ENCODE peak calls at places on chromosomes 5 and 9, in eight cellular contexts. One of them, this sample, is unnamed.
A peak's percentile ranks its signal among the peaks of the same experiment; 100 is the strongest.

GRCh38 chr5:17203329-17204132 is 13.9 kb upstream of the BASP1 start:
- DNase-seq in WTC11: no peak
- DNase-seq in fibroblast of lung: peak; percentile 88
- DNase-seq in RWPE2: no peak
- DNase-seq in heart left ventricle: no peak
- DNase-seq in BJ: peak; percentile 71
- DNase-seq in lower lobe of right lung: no peak
- DNase-seq in breast epithelium: no peak
- DNase-seq in this sample: peak; percentile 43

GRCh38 chr5:93072831-93073459 is 508.1 kb downstream of the NR2F1-AS1 start:
- DNase-seq in heart left ventricle: no peak
- DNase-seq in BJ: no peak
- DNase-seq in RWPE2: no peak
- DNase-seq in WTC11: no peak
- DNase-seq in lower lobe of right lung: no peak
- DNase-seq in fibroblast of lung: peak; percentile 63
- DNase-seq in breast epithelium: no peak
- DNase-seq in this sample: no peak

GRCh38 chr5:159419567-159419966 is 89.3 kb upstream of the IL12B start:
- DNase-seq in breast epithelium: no peak
- DNase-seq in heart left ventricle: no peak
- DNase-seq in BJ: no peak
- DNase-seq in fibroblast of lung: no peak
- DNase-seq in RWPE2: no peak
- DNase-seq in lower lobe of right lung: no peak
- DNase-seq in WTC11: no peak
- DNase-seq in this sample: no peak

GRCh38 chr5:126414874-126415502 is 8.2 kb upstream of the GRAMD2B start:
- DNase-seq in breast epithelium: peak; percentile 69
- DNase-seq in WTC11: no peak
- DNase-seq in RWPE2: no peak
- DNase-seq in heart left ventricle: no peak
- DNase-seq in fibroblast of lung: peak; percentile 90
- DNase-seq in BJ: peak; percentile 44
- DNase-seq in lower lobe of right lung: no peak
- DNase-seq in this sample: no peak

GRCh38 chr5:158590936-158591863 is 508.5 kb downstream of the EBF1 start:
- DNase-seq in heart left ventricle: no peak
- DNase-seq in breast epithelium: peak; percentile 19
- DNase-seq in RWPE2: no peak
- DNase-seq in WTC11: peak; percentile 45
- DNase-seq in BJ: peak; percentile 12
- DNase-seq in fibroblast of lung: peak; percentile 24
- DNase-seq in lower lobe of right lung: no peak
- DNase-seq in this sample: no peak

GRCh38 chr9:31745886-31746285 is 638.6 kb upstream of the ACO1 start:
- DNase-seq in WTC11: no peak
- DNase-seq in RWPE2: no peak
- DNase-seq in breast epithelium: no peak
- DNase-seq in lower lobe of right lung: no peak
- DNase-seq in BJ: no peak
- DNase-seq in heart left ventricle: no peak
- DNase-seq in fibroblast of lung: no peak
- DNase-seq in this sample: no peak

GRCh38 chr5:88377240-88377639 is 108.6 kb upstream of the TMEM161B start:
- DNase-seq in breast epithelium: no peak
- DNase-seq in lower lobe of right lung: no peak
- DNase-seq in heart left ventricle: no peak
- DNase-seq in fibroblast of lung: no peak
- DNase-seq in RWPE2: no peak
- DNase-seq in WTC11: no peak
- DNase-seq in BJ: no peak
- DNase-seq in this sample: no peak

GRCh38 chr9:73219985-73220626 is 68.4 kb downstream of the ANXA1 start:
- DNase-seq in breast epithelium: no peak
- DNase-seq in heart left ventricle: no peak
- DNase-seq in fibroblast of lung: peak; percentile 50
- DNase-seq in RWPE2: no peak
- DNase-seq in lower lobe of right lung: no peak
- DNase-seq in BJ: no peak
- DNase-seq in WTC11: no peak
- DNase-seq in this sample: no peak

GRCh38 chr5:154756871-154757646 is 1.9 kb downstream of the LARP1 start:
- DNase-seq in heart left ventricle: peak; percentile 73
- DNase-seq in fibroblast of lung: peak; percentile 46
- DNase-seq in lower lobe of right lung: peak; percentile 73
- DNase-seq in BJ: no peak
- DNase-seq in WTC11: peak; percentile 41
- DNase-seq in RWPE2: no peak
- DNase-seq in breast epithelium: no peak
- DNase-seq in this sample: peak; percentile 20

GRCh38 chr9:14780251-14780650 is 57.7 kb upstream of the CER1 start:
- DNase-seq in heart left ventricle: no peak
- DNase-seq in RWPE2: no peak
- DNase-seq in lower lobe of right lung: no peak
- DNase-seq in breast epithelium: no peak
- DNase-seq in WTC11: no peak
- DNase-seq in BJ: no peak
- DNase-seq in fibroblast of lung: no peak
- DNase-seq in this sample: no peak
- TF ChIP-seq CTCF in heart left ventricle: no peak
- TF ChIP-seq CTCF in RWPE2: no peak
- TF ChIP-seq CTCF in lower lobe of right lung: no peak
- TF ChIP-seq CTCF in breast epithelium: no peak
- TF ChIP-seq CTCF in WTC11: no peak
- TF ChIP-seq CTCF in BJ: no peak
- TF ChIP-seq CTCF in fibroblast of lung: no peak
- TF ChIP-seq CTCF in this sample: no peak

DNA sequence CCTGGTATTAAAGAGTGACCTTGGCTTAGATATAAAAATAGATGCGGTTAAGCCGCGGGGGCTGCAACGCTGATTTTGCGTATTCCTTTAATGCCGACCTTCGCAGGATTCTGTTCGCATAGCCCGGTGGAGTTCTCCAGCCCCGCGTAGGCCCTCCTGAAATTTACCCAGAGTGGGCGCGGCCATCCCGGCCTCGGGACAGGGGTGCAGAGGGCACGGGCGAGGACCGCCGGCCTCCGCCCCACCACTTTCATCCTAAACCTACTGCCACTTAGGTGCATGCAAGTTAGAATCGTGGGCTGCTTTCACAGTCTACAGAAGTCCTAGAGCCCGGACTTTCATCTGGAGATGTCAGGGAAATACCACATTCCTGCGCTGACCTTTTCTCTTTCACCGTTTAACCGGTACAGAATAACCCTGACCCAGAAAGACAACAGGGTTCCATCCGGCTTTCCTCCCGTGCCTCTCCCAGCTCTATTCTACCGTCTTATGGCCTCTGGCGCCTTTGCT is 521 bp upstream of the FAM169A start:
- DNase-seq in lower lobe of right lung: no peak
- DNase-seq in fibroblast of lung: no peak
- DNase-seq in RWPE2: no peak
- DNase-seq in WTC11: peak; percentile 50
- DNase-seq in BJ: no peak
- DNase-seq in heart left ventricle: peak; percentile 65
- DNase-seq in breast epithelium: no peak
- DNase-seq in this sample: peak; percentile 19
- TF ChIP-seq CTCF in lower lobe of right lung: no peak
- TF ChIP-seq CTCF in fibroblast of lung: no peak
- TF ChIP-seq CTCF in RWPE2: no peak
- TF ChIP-seq CTCF in WTC11: no peak
- TF ChIP-seq CTCF in BJ: no peak
- TF ChIP-seq CTCF in heart left ventricle: no peak
- TF ChIP-seq CTCF in breast epithelium: no peak
- TF ChIP-seq CTCF in this sample: no peak

GRCh38 chr5:35345222-35345621 is 114.9 kb upstream of the PRLR start:
- DNase-seq in lower lobe of right lung: no peak
- DNase-seq in WTC11: no peak
- DNase-seq in RWPE2: no peak
- DNase-seq in heart left ventricle: no peak
- DNase-seq in BJ: no peak
- DNase-seq in breast epithelium: no peak
- DNase-seq in fibroblast of lung: peak; percentile 4
- DNase-seq in this sample: no peak
- TF ChIP-seq CTCF in lower lobe of right lung: no peak
- TF ChIP-seq CTCF in WTC11: no peak
- TF ChIP-seq CTCF in RWPE2: peak; percentile 68
- TF ChIP-seq CTCF in heart left ventricle: no peak
- TF ChIP-seq CTCF in BJ: no peak
- TF ChIP-seq CTCF in breast epithelium: no peak
- TF ChIP-seq CTCF in fibroblast of lung: no peak
- TF ChIP-seq CTCF in this sample: peak; percentile 27

DNA sequence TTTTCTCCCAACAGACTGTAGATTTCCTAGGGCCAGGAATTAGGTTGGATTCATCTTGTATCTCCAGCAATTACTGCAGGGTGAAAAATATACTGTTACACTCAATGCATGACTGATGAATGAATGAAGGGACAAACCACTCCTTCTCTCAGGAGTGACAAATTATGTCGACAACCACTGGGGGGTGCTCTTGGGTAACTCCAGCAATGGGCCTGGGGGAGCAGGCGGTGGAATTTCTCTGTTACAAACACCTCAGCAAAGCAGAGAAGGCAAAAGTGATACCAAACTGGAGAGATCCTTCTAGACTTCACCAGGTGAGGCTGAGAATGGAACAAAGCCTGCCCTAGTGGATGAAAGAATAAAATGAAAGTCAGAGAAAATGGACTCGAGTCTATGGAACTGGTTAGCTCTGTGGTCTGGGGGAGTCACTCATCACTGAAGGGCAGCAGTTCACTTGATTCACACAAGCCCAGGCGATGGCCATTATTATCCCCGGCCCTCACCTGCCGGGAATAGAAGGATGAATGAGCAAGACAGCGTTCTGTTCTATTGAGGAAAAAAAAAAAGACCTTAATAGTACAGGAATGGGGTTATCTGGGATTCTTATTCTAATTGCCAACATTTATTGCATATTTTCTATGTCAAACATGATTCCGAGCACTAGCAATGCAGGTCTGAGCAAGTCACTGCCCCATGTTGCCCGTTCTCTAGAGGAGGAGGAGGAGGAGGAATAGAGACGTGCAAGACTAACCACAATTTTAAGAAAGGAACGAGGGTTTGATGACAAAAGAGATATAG is 341.1 kb downstream of the ASTN2 start:
- DNase-seq in heart left ventricle: no peak
- DNase-seq in RWPE2: no peak
- DNase-seq in lower lobe of right lung: no peak
- DNase-seq in breast epithelium: peak; percentile 20
- DNase-seq in WTC11: peak; percentile 80
- DNase-seq in fibroblast of lung: no peak
- DNase-seq in BJ: no peak
- DNase-seq in this sample: peak; percentile 34
- TF ChIP-seq CTCF in heart left ventricle: peak; percentile 50
- TF ChIP-seq CTCF in RWPE2: peak; percentile 60
- TF ChIP-seq CTCF in lower lobe of right lung: no peak
- TF ChIP-seq CTCF in breast epithelium: peak; percentile 26
- TF ChIP-seq CTCF in WTC11: peak; percentile 79
- TF ChIP-seq CTCF in fibroblast of lung: no peak
- TF ChIP-seq CTCF in BJ: peak; percentile 54
- TF ChIP-seq CTCF in this sample: peak; percentile 69

GRCh38 chr5:132901036-132901435 is 27.6 kb downstream of the LEAP2 start:
- DNase-seq in fibroblast of lung: no peak
- DNase-seq in breast epithelium: no peak
- DNase-seq in WTC11: no peak
- DNase-seq in BJ: no peak
- DNase-seq in heart left ventricle: no peak
- DNase-seq in lower lobe of right lung: no peak
- DNase-seq in RWPE2: no peak
- DNase-seq in this sample: no peak

GRCh38 chr5:132905938-132906337 is 32.5 kb downstream of the LEAP2 start:
- DNase-seq in breast epithelium: no peak
- DNase-seq in BJ: no peak
- DNase-seq in lower lobe of right lung: no peak
- DNase-seq in fibroblast of lung: peak; percentile 77
- DNase-seq in WTC11: no peak
- DNase-seq in heart left ventricle: no peak
- DNase-seq in RWPE2: no peak
- DNase-seq in this sample: no peak

GRCh38 chr5:132896685-132897084 is 23.2 kb downstream of the LEAP2 start:
- DNase-seq in RWPE2: no peak
- DNase-seq in heart left ventricle: no peak
- DNase-seq in lower lobe of right lung: no peak
- DNase-seq in WTC11: no peak
- DNase-seq in fibroblast of lung: no peak
- DNase-seq in breast epithelium: no peak
- DNase-seq in BJ: no peak
- DNase-seq in this sample: no peak

GRCh38 chr5:132898094-132898493 is 24.6 kb downstream of the LEAP2 start:
- DNase-seq in RWPE2: no peak
- DNase-seq in BJ: no peak
- DNase-seq in lower lobe of right lung: no peak
- DNase-seq in fibroblast of lung: no peak
- DNase-seq in heart left ventricle: no peak
- DNase-seq in breast epithelium: no peak
- DNase-seq in WTC11: no peak
- DNase-seq in this sample: no peak

DNA sequence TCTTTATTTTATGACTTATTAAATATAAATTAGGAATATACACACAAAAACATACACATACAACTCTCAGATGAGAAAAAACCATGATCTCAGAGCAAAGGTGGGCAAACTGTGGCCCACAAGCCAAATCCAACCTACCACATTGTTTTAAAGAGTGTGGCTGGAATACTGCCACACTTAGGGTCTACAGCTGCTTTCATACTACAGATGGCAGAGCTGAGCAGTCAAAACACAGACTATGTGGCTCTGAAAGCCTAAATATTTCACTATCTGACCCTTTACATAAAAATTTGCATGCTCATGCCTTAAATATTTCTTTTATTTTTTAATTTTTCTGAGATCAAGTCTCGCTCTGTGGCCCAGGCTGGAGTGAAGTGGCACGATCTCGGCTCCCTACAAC is 28.3 kb downstream of the LEAP2 start:
- DNase-seq in BJ: no peak
- DNase-seq in WTC11: no peak
- DNase-seq in RWPE2: no peak
- DNase-seq in heart left ventricle: no peak
- DNase-seq in breast epithelium: no peak
- DNase-seq in lower lobe of right lung: no peak
- DNase-seq in fibroblast of lung: no peak
- DNase-seq in this sample: no peak
- TF ChIP-seq CTCF in BJ: no peak
- TF ChIP-seq CTCF in WTC11: no peak
- TF ChIP-seq CTCF in RWPE2: peak; percentile 31
- TF ChIP-seq CTCF in heart left ventricle: no peak
- TF ChIP-seq CTCF in breast epithelium: no peak
- TF ChIP-seq CTCF in lower lobe of right lung: no peak
- TF ChIP-seq CTCF in fibroblast of lung: no peak
- TF ChIP-seq CTCF in this sample: no peak